ENCODE peak calls at places on chromosomes 11 and 22, in eight cellular contexts. Z is kidney epithelial cell, L is Peyer's patch, I is fibroblast of the aortic adventitia, B is AG09309, F is astrocyte, Q is fibroblast of mammary gland, P is left ventricle myocardium inferior. S is an unnamed sample.

GRCh38 chr11:118435233-118435892 is 929 bp upstream of the KMT2A start:
- DNase-seq in F (peak), I (peak), Q (peak), P (peak), Z (no peak), B (no peak), L (peak), S (peak)

GRCh38 chr22:33314316-33314715 is 256.1 kb upstream of the SYN3 start:
- DNase-seq in F (no peak), I (no peak), B (no peak), Q (no peak), P (no peak), L (no peak), Z (no peak), S (no peak)

GRCh38 chr11:486189-486588 is 20.9 kb downstream of the RNH1 start:
- DNase-seq in B (no peak), I (no peak), L (no peak), Z (no peak), P (no peak), F (no peak), Q (no peak), S (no peak)

GRCh38 chr11:120964857-120965256 is 59.0 kb upstream of the TBCEL start:
- DNase-seq in Q (peak), P (no peak), F (peak), B (no peak), Z (no peak), L (no peak), I (peak), S (peak)

GRCh38 chr11:44566952-44567875 is 1.8 kb downstream of the CD82 start:
- DNase-seq in I (no peak), L (peak), Z (no peak), F (no peak), P (no peak), Q (no peak), B (no peak), S (no peak)

GRCh38 chr11:27545946-27546345 is 39.4 kb upstream of the LIN7C start:
- DNase-seq in P (no peak), I (no peak), Z (no peak), F (no peak), L (no peak), B (no peak), Q (no peak), S (no peak)

GRCh38 chr11:78045851-78046485 is 17.7 kb upstream of the THRSP start:
- DNase-seq in I (peak), Q (peak), B (no peak), F (peak), Z (no peak), L (peak), P (peak), S (peak)

GRCh38 chr11:62603072-62603408 is 1.4 kb upstream of the MTA2 start:
- DNase-seq in Q (no peak), I (peak), Z (no peak), F (no peak), L (no peak), P (no peak), B (no peak), S (peak)

GRCh38 chr11:33941637-33942160 is 49.8 kb upstream of the LMO2 start:
- DNase-seq in Q (peak), F (peak), I (peak), L (no peak), P (peak), Z (no peak), B (no peak), S (no peak)

GRCh38 chr11:1825039-1825740 is 9.6 kb upstream of the SYT8 start:
- DNase-seq in B (no peak), F (no peak), P (peak), L (no peak), Z (no peak), I (no peak), Q (no peak), S (no peak)

GRCh38 chr11:128757235-128757711 is 63.4 kb downstream of the FLI1 start:
- DNase-seq in L (peak), Z (no peak), Q (peak), B (no peak), F (no peak), P (no peak), I (no peak), S (peak)

GRCh38 chr11:128390246-128390645 is 197.1 kb downstream of the ETS1 start:
- DNase-seq in P (no peak), B (no peak), F (no peak), Z (no peak), Q (no peak), L (no peak), I (no peak), S (no peak)

GRCh38 chr11:73942030-73942429 is 8.8 kb upstream of the DNAJB13 start:
- DNase-seq in Z (no peak), I (no peak), Q (no peak), P (no peak), F (no peak), B (no peak), L (no peak), S (no peak)

GRCh38 chr11:32115406-32115805 is 24.5 kb downstream of the RCN1 start:
- DNase-seq in B (no peak), Q (no peak), L (no peak), P (no peak), Z (no peak), I (no peak), F (no peak), S (no peak)
- TF ChIP-seq CTCF in B (no peak), Q (no peak), L (no peak), P (no peak), Z (no peak), I (no peak), F (no peak), S (no peak)

GRCh38 chr11:46618789-46619188 is 1.4 kb downstream of the ATG13 start:
- DNase-seq in Z (no peak), F (no peak), P (no peak), L (no peak), B (no peak), Q (no peak), I (no peak), S (no peak)
- H3K4me3 ChIP-seq in Z (no peak), F (peak), P (peak), L (peak), B (no peak), Q (peak), I (peak), S (peak)

GRCh38 chr11:65386307-65387081 is at the start of gene FRMD8:
- DNase-seq in F (peak), Q (peak), B (no peak), L (peak), P (peak), Z (peak), I (peak), S (peak)
- TF ChIP-seq CTCF in F (no peak), Q (no peak), B (no peak), L (no peak), P (no peak), Z (no peak), I (no peak), S (no peak)

GRCh38 chr11:114172871-114173444 is 113.4 kb downstream of the ZBTB16 start:
- DNase-seq in L (no peak), Z (no peak), B (no peak), I (no peak), P (peak), Q (no peak), F (no peak), S (no peak)

GRCh38 chr11:114172055-114172861 is 112.7 kb downstream of the ZBTB16 start:
- DNase-seq in Z (no peak), L (no peak), Q (no peak), F (no peak), P (no peak), B (no peak), I (no peak), S (no peak)

GRCh38 chr11:114169321-114169749 is 109.8 kb downstream of the ZBTB16 start:
- DNase-seq in F (no peak), B (peak), P (peak), Z (no peak), Q (peak), I (no peak), L (no peak), S (no peak)

GRCh38 chr11:114170226-114170625 is 110.7 kb downstream of the ZBTB16 start:
- DNase-seq in L (no peak), Z (no peak), B (no peak), P (no peak), F (no peak), I (no peak), Q (no peak), S (no peak)

DNA sequence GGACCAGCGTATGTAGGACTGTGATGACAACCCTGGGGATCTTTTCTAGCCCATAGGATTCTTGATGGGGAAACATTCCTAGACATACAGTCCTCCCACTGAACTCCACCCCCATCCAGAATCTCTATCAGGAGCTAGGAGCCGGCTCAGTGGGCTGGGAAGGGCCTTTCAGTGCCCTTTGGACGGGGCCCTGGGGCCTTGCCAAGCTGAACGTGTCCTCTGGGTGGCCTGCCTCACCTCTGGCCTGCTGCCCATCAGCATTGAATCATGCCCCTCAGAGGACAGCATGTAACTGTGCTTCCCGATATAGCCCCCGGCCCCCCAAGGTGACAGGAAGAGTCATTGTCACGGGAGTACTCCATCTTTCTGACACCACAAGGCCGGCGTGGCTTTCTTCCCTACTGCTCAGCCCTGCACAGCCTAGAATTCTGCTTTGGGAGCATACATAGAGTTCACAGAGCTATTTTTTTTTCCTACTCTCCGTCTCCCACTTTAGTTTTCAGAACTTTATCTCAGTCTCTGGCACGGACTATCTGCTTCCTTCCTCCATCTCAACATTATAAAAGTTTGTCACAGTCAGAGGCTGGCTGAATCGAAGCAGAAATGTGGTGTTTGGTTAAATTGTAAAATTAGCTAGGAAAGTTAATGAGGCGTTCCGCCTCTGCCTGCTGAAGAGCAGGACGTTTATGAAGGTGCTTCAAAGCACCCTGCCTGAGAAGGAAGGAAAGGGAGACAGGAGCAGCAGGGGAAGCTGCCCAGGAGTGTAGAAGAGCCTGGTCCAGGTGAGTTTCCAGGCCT is 111.9 kb downstream of the ZBTB16 start:
- DNase-seq in Q (peak), P (peak), F (no peak), Z (no peak), B (no peak), L (no peak), I (no peak), S (no peak)
- H3K4me3 ChIP-seq in Q (no peak), P (peak), F (no peak), Z (no peak), B (no peak), L (no peak), I (no peak), S (no peak)

GRCh38 chr11:25961539-25961938 is 370.4 kb upstream of the ANO3 start:
- DNase-seq in P (no peak), Z (no peak), Q (no peak), L (no peak), B (no peak), F (no peak), I (no peak), S (no peak)
- TF ChIP-seq CTCF in P (peak), Z (no peak), Q (peak), L (no peak), B (no peak), F (no peak), I (peak), S (peak)

GRCh38 chr11:7671807-7672206 is 1.5 kb downstream of the CYB5R2 start:
- DNase-seq in Q (no peak), Z (no peak), L (no peak), I (no peak), P (no peak), F (no peak), B (no peak), S (peak)

GRCh38 chr11:7673724-7674434 is 579 bp upstream of the CYB5R2 start:
- DNase-seq in P (no peak), Z (no peak), I (peak), Q (peak), L (peak), B (no peak), F (no peak), S (peak)

GRCh38 chr11:7672276-7672959 is 882 bp downstream of the CYB5R2 start:
- DNase-seq in B (no peak), L (peak), Q (no peak), P (no peak), Z (no peak), I (no peak), F (no peak), S (no peak)

GRCh38 chr11:7671347-7671746 is 2.0 kb downstream of the CYB5R2 start:
- DNase-seq in F (no peak), L (no peak), Z (no peak), I (no peak), B (no peak), P (no peak), Q (no peak), S (peak)

DNA sequence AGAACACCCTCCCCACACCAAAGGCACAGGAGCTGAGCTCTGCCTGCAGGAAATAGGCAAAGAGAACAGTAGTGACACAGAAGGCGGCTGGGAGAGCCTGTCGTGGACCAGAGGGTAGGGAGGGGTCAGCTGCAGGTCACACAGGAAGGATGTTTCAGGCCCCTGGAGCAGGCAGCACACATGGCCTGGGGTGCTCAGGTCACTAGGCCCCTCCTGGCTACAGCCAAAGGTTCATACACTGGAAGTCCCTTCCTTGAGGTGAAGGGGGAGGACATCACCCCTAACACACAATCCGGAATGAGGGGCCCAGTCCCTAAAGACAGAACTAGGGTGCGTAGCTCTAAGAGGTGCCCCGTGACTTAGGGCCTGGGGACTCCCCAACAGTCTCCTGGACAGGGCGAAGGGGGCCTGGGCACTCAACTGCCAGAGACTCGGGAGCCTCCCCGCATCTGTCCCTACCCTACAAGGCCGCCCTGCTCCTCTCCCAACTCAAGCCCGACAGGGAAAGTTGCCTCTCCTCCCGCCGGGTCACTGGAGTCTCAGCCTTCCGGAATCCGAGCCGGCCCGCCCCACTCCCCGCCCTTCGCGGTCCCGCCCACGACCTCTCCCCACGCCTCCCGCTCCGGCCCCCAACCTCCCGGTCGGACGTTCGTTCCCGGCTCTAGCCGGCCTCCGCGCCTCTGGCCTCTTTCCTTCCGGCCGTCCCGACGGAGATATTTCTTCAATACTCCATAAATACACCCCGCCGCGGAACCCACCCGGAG is at the start of gene CYB5R2:
- DNase-seq in L (peak), B (no peak), I (peak), F (no peak), Q (peak), Z (no peak), P (peak), S (peak)
- H3K4me3 ChIP-seq in L (peak), B (peak), I (peak), F (peak), Q (peak), Z (peak), P (peak), S (peak)

DNA sequence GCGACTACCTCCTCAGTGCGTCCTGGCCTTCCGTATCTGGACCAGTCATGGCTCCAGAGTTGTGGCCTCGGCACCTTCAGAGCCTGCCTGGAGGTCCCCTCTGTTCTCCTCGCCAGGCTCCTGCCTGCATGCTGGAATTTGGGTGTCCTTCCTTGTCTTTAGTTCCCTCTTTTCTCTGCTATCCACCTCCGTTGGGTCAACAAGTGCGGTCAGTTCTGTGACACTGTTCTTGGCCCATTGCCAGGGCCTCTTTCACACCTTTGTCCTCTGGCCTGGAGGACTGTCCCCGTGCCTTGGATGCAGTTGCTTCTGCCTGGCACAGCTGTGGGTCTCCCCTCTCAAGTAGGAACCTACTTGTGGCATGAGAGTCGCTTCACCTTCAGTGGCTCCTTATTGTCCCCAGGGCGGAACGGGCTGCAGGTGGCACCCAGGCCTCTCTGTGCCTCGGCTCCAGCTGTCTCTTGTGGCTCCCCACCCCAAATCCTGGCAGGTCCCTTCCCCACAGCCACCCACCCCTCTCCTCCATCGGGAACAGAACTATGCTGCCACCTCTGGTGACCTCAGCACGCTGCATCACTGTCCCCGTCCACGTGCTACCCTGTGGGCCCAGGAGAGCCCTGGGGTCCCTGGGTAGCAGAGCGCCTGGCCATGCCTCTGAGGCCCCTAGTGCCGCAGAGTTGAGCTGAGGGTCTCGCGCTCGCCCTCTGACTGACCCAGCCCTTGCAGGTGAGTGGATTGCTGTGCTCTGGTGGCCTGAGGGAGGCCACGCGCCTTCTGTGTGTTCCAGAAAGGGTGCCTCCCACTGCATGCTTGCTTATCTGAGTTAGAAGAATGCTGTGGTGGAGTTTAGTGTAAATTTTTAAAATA is 4.7 kb downstream of the DGCR8 start:
- DNase-seq in P (no peak), Q (peak), I (peak), F (no peak), L (no peak), B (no peak), Z (no peak), S (no peak)
- TF ChIP-seq CTCF in P (peak), Q (peak), I (peak), F (peak), L (no peak), B (peak), Z (peak), S (peak)

GRCh38 chr11:76685841-76686240 is 15.3 kb upstream of the LRRC32 start:
- DNase-seq in F (no peak), B (no peak), L (no peak), I (no peak), Q (no peak), P (no peak), Z (no peak), S (no peak)
- H3K4me3 ChIP-seq in F (no peak), B (no peak), L (no peak), I (no peak), Q (no peak), P (no peak), Z (no peak), S (no peak)

S was measured in epithelial cell of esophagus.